ENCODE peak calls at places on chromosomes 16 and 17, in six cellular contexts. R, A, H, W, Y and V are unnamed samples.

GRCh38 chr17:31919802-31920525 is 16.8 kb upstream of the SUZ12 start:
- DNase-seq in R (no peak), Y (no peak), W (no peak), A (no peak), H (no peak), V (no peak)

GRCh38 chr16:3187798-3188674 is at the start of gene OR1F1:
- DNase-seq in R (no peak), H (no peak), A (peak; percentile 69), W (no peak), Y (peak; percentile 65), V (no peak)

GRCh38 chr17:41689497-41690299 is 1.0 kb downstream of the EIF1 start:
- DNase-seq in A (no peak), R (no peak), W (peak; percentile 34), H (no peak), Y (peak; percentile 72), V (no peak)

GRCh38 chr16:8869212-8869987 is 594 bp upstream of the CARHSP1 start:
- DNase-seq in Y (peak; percentile 77), W (no peak), R (no peak), H (no peak), A (no peak), V (no peak)

GRCh38 chr17:68383443-68384321 is 73.6 kb downstream of the WIPI1 start:
- DNase-seq in A (no peak), W (no peak), R (no peak), Y (no peak), H (no peak), V (no peak)

GRCh38 chr17:44655983-44656700 is at the start of gene MEIOC:
- DNase-seq in H (no peak), A (peak; percentile 97), Y (peak; percentile 80), W (peak; percentile 8), R (no peak), V (peak; percentile 80)

GRCh38 chr17:46003907-46004748 is 5.1 kb downstream of the STH start:
- DNase-seq in R (no peak), A (no peak), Y (no peak), H (peak; percentile 56), W (peak; percentile 96), V (no peak)

GRCh38 chr17:205176-205538 is 23.7 kb upstream of the DOC2B start:
- DNase-seq in Y (no peak), R (no peak), W (no peak), H (no peak), A (no peak), V (no peak)

GRCh38 chr16:13959626-13960025 is 39.7 kb downstream of the ERCC4 start:
- DNase-seq in Y (no peak), H (no peak), R (no peak), A (no peak), W (no peak), V (no peak)

GRCh38 chr16:86866986-86867722 is 288.8 kb downstream of the FOXL1 start:
- DNase-seq in W (no peak), R (no peak), H (no peak), A (no peak), Y (no peak), V (no peak)

GRCh38 chr16:81526935-81527334 is 82.3 kb downstream of the CMIP start:
- DNase-seq in W (no peak), A (no peak), H (peak; percentile 66), Y (no peak), R (no peak), V (peak; percentile 97)

GRCh38 chr17:72177738-72178137 is 56.9 kb downstream of the SOX9 start:
- DNase-seq in A (no peak), R (no peak), W (no peak), H (no peak), Y (no peak), V (no peak)

GRCh38 chr17:8739104-8739503 is 5.5 kb downstream of the CCDC42 start:
- DNase-seq in R (no peak), A (no peak), Y (peak; percentile 89), H (no peak), W (no peak), V (peak; percentile 16)

GRCh38 chr16:75491876-75492275 is 3.4 kb downstream of the CHST6 start:
- DNase-seq in W (peak; percentile 38), A (peak; percentile 57), H (no peak), R (no peak), Y (peak; percentile 35), V (no peak)

GRCh38 chr17:8018436-8018835 is 16.0 kb downstream of the GUCY2D start:
- DNase-seq in H (no peak), A (no peak), W (no peak), R (no peak), Y (no peak), V (no peak)

GRCh38 chr17:5241861-5242671 is 7.4 kb upstream of the SCIMP start:
- DNase-seq in W (no peak), H (no peak), A (no peak), Y (no peak), R (peak; percentile 67), V (no peak)

GRCh38 chr16:13558752-13559151 is 361.2 kb upstream of the ERCC4 start:
- DNase-seq in R (no peak), W (no peak), H (no peak), A (no peak), Y (no peak), V (no peak)

GRCh38 chr16:25109643-25110042 is 1.9 kb upstream of the LCMT1 start:
- DNase-seq in R (peak; percentile 85), W (peak; percentile 30), Y (no peak), A (peak; percentile 78), H (no peak), V (peak; percentile 74)

GRCh38 chr17:49210158-49211029 is at the start of the genes ABI3 and GNGT2:
- DNase-seq in A (no peak), W (peak; percentile 22), H (peak; percentile 41), Y (no peak), R (no peak), V (no peak)

DNA sequence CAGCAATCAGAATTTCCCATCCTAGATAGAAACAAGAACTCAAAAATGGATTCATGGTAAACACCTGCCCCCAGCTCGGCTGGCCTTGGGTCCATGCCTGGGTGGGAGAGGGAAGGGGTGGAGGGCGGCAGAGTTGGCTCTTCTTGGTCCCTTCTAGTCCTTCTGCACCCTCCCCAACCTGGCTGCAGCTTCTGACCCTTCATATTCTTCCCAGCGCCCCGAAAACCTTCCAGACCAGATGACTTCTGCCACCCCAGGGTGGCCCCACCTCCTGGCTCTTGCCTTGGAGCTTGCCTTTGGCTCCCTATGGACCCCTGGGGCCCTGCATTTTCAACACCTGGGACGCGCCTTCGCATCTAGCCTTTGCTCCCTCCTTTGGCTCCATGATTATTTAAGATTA is 5.4 kb upstream of the GJD3 start:
- DNase-seq in W (no peak), H (no peak), Y (no peak), R (no peak), A (no peak), V (no peak)
- TF ChIP-seq CTCF in W (no peak), H (no peak), Y (no peak), R (no peak), A (no peak), V (no peak)

GRCh38 chr17:77323413-77324171 is 182.8 kb downstream of the SEC14L1 start:
- DNase-seq in W (no peak), Y (no peak), R (peak; percentile 67), H (peak; percentile 61), A (peak; percentile 77), V (peak; percentile 65)

GRCh38 chr17:77324227-77324626 is 183.5 kb downstream of the SEC14L1 start:
- DNase-seq in W (no peak), A (no peak), H (no peak), R (no peak), Y (no peak), V (peak; percentile 41)

GRCh38 chr17:77322284-77322533 is 181.4 kb downstream of the SEC14L1 start:
- DNase-seq in H (no peak), Y (no peak), W (no peak), A (no peak), R (no peak), V (no peak)

GRCh38 chr17:77320501-77321256 is 179.9 kb downstream of the SEC14L1 start:
- DNase-seq in H (no peak), W (peak; percentile 5), Y (no peak), A (no peak), R (peak; percentile 47), V (peak; percentile 69)

GRCh38 chr17:77322534-77323412 is 182.0 kb downstream of the SEC14L1 start:
- DNase-seq in A (peak; percentile 93), H (peak; percentile 88), Y (peak; percentile 23), W (peak; percentile 53), R (peak; percentile 87), V (peak; percentile 98)
- H3K4me1 ChIP-seq in A (peaks cover 84% of the 10 kb centered on the region), H (peaks cover 48% of the 10 kb centered on the region), Y (peaks cover 20% of the 10 kb centered on the region), W (peaks cover 57% of the 10 kb centered on the region), R (peaks cover 67% of the 10 kb centered on the region), V (peaks cover 72% of the 10 kb centered on the region)

GRCh38 chr16:57727610-57728009 is 8.0 kb upstream of the KATNB1 start:
- DNase-seq in H (no peak), Y (no peak), W (no peak), A (no peak), R (no peak), V (no peak)
- TF ChIP-seq CTCF in H (no peak), Y (peak; percentile 11), W (no peak), A (no peak), R (no peak), V (no peak)

DNA sequence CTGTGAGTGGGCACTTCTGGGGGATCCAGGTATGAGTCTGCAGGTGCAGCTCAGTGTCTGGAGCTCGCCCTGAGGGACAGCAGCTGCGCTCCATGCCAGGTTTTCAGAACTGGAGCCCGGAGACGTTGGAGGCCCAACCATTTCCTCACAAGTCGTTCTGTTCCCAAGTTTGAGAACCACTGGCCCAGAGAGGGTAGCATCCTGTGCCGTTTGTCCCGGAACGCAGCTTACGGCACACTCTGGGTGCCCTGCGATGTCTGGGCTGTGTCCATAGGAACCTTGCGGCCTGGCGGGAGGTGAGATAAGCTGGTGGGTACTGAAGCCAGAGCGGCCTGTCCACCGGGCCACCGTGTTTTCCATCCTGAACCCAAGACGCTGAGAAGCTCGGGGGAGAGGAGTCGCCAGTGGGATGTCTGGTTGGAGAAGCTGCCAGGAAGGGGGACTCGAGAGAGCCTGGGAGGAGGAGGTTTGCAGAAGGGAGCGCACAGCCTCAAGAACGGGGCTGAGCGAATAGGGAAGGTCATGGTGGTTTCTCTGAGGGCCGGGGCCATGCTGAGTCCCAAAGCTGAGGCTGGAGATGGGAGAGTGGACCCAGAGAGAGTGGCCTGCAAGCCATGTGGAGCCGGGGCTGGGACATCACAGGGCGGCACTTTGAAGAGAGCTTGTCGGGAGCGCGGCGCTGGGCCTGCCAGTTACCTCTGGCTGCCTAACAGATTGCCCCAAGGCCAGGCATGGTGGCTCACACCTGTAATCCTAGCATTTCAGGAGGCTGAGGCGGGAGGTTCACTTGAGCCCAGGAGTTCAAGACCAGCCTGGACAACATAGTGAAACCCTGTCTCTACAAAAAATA is 211.0 kb upstream of the GSE1 start:
- DNase-seq in A (no peak), R (peak; percentile 7), Y (no peak), H (no peak), W (no peak), V (peak; percentile 61)
- H3K4me1 ChIP-seq in A (peaks cover 6% of the 10 kb centered on the region), R (no peaks in the 10 kb centered on the region), Y (peaks cover 7% of the 10 kb centered on the region), H (no peaks in the 10 kb centered on the region), W (no peaks in the 10 kb centered on the region), V (peaks cover 5% of the 10 kb centered on the region)

DNA sequence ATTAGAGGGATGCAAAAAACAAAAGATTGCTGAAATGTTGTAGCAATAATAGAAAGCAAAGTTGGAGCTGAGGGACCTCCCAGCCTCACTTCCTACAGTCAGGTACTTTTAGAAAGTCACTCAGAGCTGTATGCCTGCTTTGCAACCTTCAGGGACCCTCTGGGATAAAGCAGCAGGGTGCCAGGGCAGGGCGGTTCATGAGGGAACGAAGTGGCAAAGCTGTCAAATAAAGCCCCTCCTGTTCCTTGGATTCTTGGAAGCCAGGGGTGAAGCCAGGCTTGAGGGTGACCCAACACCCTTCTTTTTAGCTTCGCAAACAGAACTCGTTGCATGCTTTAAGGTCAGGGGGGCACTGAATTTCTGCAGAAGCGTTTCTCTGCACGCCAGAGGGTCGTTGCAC is 767 bp downstream of the ATP2C2 start:
- DNase-seq in A (no peak), W (no peak), R (no peak), Y (peak; percentile 45), H (no peak), V (no peak)
- TF ChIP-seq CTCF in A (no peak), W (no peak), R (no peak), Y (no peak), H (no peak), V (no peak)

GRCh38 chr17:58516644-58517377 is 2.4 kb upstream of the MTMR4 start:
- DNase-seq in H (no peak), A (no peak), Y (no peak), R (no peak), W (peak; percentile 21), V (no peak)
- H3K4me1 ChIP-seq in H (peaks cover 40% of the 10 kb centered on the region), A (peaks cover 15% of the 10 kb centered on the region), Y (peaks cover 21% of the 10 kb centered on the region), R (peaks cover 37% of the 10 kb centered on the region), W (peaks cover 33% of the 10 kb centered on the region), V (peaks cover 7% of the 10 kb centered on the region)